ENCODE peak calls at places on chromosomes 4 and X, in ten cellular contexts. One of them, this sample, is unnamed.

GRCh38 chr4:188282620-188283232 is 143.5 kb downstream of the TRIML1 start:
- DNase-seq in GM13977: no peak
- DNase-seq in AG04449: no peak
- DNase-seq in suprapubic skin: no peak
- DNase-seq in foreskin keratinocyte: no peak
- DNase-seq in cardiac muscle cell: peak; percentile 29
- DNase-seq in cardiac fibroblast: no peak
- DNase-seq in IMR-90: no peak
- DNase-seq in fibroblast of pulmonary artery: no peak
- DNase-seq in tibial nerve: no peak
- DNase-seq in this sample: no peak

GRCh38 chr4:98484031-98484430 is 174.4 kb downstream of the TSPAN5 start:
- DNase-seq in GM13977: no peak
- DNase-seq in AG04449: no peak
- DNase-seq in suprapubic skin: no peak
- DNase-seq in foreskin keratinocyte: peak; percentile 68
- DNase-seq in cardiac muscle cell: no peak
- DNase-seq in cardiac fibroblast: peak; percentile 71
- DNase-seq in IMR-90: no peak
- DNase-seq in fibroblast of pulmonary artery: peak; percentile 26
- DNase-seq in tibial nerve: no peak
- DNase-seq in this sample: no peak

GRCh38 chrX:97844943-97845342 is 961.2 kb downstream of the RPA4 start:
- DNase-seq in GM13977: no peak
- DNase-seq in AG04449: no peak
- DNase-seq in suprapubic skin: no peak
- DNase-seq in foreskin keratinocyte: no peak
- DNase-seq in cardiac muscle cell: no peak
- DNase-seq in cardiac fibroblast: no peak
- DNase-seq in IMR-90: no peak
- DNase-seq in fibroblast of pulmonary artery: no peak
- DNase-seq in tibial nerve: no peak
- DNase-seq in this sample: no peak

GRCh38 chrX:150848914-150849365 is 49.5 kb downstream of the CD99L2 start:
- DNase-seq in GM13977: no peak
- DNase-seq in AG04449: no peak
- DNase-seq in suprapubic skin: no peak
- DNase-seq in foreskin keratinocyte: peak; percentile 55
- DNase-seq in cardiac muscle cell: no peak
- DNase-seq in cardiac fibroblast: no peak
- DNase-seq in IMR-90: no peak
- DNase-seq in fibroblast of pulmonary artery: no peak
- DNase-seq in tibial nerve: no peak
- DNase-seq in this sample: no peak

GRCh38 chr4:1210971-1211370 is 38.0 kb downstream of the CTBP1 start:
- DNase-seq in GM13977: no peak
- DNase-seq in AG04449: no peak
- DNase-seq in suprapubic skin: peak; percentile 65
- DNase-seq in foreskin keratinocyte: no peak
- DNase-seq in cardiac muscle cell: no peak
- DNase-seq in cardiac fibroblast: no peak
- DNase-seq in IMR-90: no peak
- DNase-seq in fibroblast of pulmonary artery: no peak
- DNase-seq in tibial nerve: no peak
- DNase-seq in this sample: no peak

GRCh38 chr4:110164856-110165255 is 33.6 kb downstream of the ELOVL6 start:
- DNase-seq in GM13977: no peak
- DNase-seq in AG04449: no peak
- DNase-seq in suprapubic skin: no peak
- DNase-seq in foreskin keratinocyte: no peak
- DNase-seq in cardiac muscle cell: no peak
- DNase-seq in cardiac fibroblast: no peak
- DNase-seq in IMR-90: no peak
- DNase-seq in fibroblast of pulmonary artery: no peak
- DNase-seq in tibial nerve: no peak
- DNase-seq in this sample: no peak

GRCh38 chr4:6263541-6264540 is 5.8 kb upstream of the WFS1 start:
- DNase-seq in GM13977: no peak
- DNase-seq in AG04449: no peak
- DNase-seq in suprapubic skin: no peak
- DNase-seq in foreskin keratinocyte: no peak
- DNase-seq in cardiac muscle cell: peak; percentile 70
- DNase-seq in cardiac fibroblast: peak; percentile 64
- DNase-seq in IMR-90: peak; percentile 63
- DNase-seq in fibroblast of pulmonary artery: peak; percentile 75
- DNase-seq in tibial nerve: no peak
- DNase-seq in this sample: no peak

GRCh38 chr4:155972098-155972497 is 18.4 kb upstream of the CTSO start:
- DNase-seq in GM13977: no peak
- DNase-seq in AG04449: no peak
- DNase-seq in suprapubic skin: no peak
- DNase-seq in foreskin keratinocyte: no peak
- DNase-seq in cardiac muscle cell: peak; percentile 17
- DNase-seq in cardiac fibroblast: peak; percentile 58
- DNase-seq in IMR-90: peak; percentile 38
- DNase-seq in fibroblast of pulmonary artery: peak; percentile 57
- DNase-seq in tibial nerve: peak; percentile 16
- DNase-seq in this sample: no peak

GRCh38 chr4:78293348-78293747 is 236.2 kb downstream of the FRAS1 start:
- DNase-seq in GM13977: no peak
- DNase-seq in AG04449: peak; percentile 53
- DNase-seq in suprapubic skin: no peak
- DNase-seq in foreskin keratinocyte: no peak
- DNase-seq in cardiac muscle cell: no peak
- DNase-seq in cardiac fibroblast: peak; percentile 18
- DNase-seq in IMR-90: peak; percentile 8
- DNase-seq in fibroblast of pulmonary artery: peak; percentile 33
- DNase-seq in tibial nerve: no peak
- DNase-seq in this sample: no peak

GRCh38 chr4:183722738-183723560 is 63.9 kb downstream of the TRAPPC11 start:
- DNase-seq in GM13977: peak; percentile 89
- DNase-seq in AG04449: no peak
- DNase-seq in suprapubic skin: no peak
- DNase-seq in foreskin keratinocyte: no peak
- DNase-seq in cardiac muscle cell: peak; percentile 67
- DNase-seq in cardiac fibroblast: peak; percentile 17
- DNase-seq in IMR-90: peak; percentile 4
- DNase-seq in fibroblast of pulmonary artery: peak; percentile 37
- DNase-seq in tibial nerve: no peak
- DNase-seq in this sample: peak; percentile 35

GRCh38 chr4:4339504-4340085 is 47.3 kb upstream of the NSG1 start:
- DNase-seq in GM13977: no peak
- DNase-seq in AG04449: no peak
- DNase-seq in suprapubic skin: no peak
- DNase-seq in foreskin keratinocyte: no peak
- DNase-seq in cardiac muscle cell: peak; percentile 70
- DNase-seq in cardiac fibroblast: peak; percentile 27
- DNase-seq in IMR-90: peak; percentile 13
- DNase-seq in fibroblast of pulmonary artery: peak; percentile 74
- DNase-seq in tibial nerve: no peak
- DNase-seq in this sample: no peak

GRCh38 chr4:121053601-121054143 is 18.7 kb downstream of the NDNF start:
- DNase-seq in GM13977: no peak
- DNase-seq in AG04449: no peak
- DNase-seq in suprapubic skin: no peak
- DNase-seq in foreskin keratinocyte: peak; percentile 27
- DNase-seq in cardiac muscle cell: no peak
- DNase-seq in cardiac fibroblast: peak; percentile 68
- DNase-seq in IMR-90: no peak
- DNase-seq in fibroblast of pulmonary artery: peak; percentile 53
- DNase-seq in tibial nerve: no peak
- DNase-seq in this sample: no peak

GRCh38 chrX:111100191-111100590 is 4.2 kb downstream of the PAK3 start:
- DNase-seq in GM13977: peak; percentile 75
- DNase-seq in AG04449: no peak
- DNase-seq in suprapubic skin: no peak
- DNase-seq in foreskin keratinocyte: no peak
- DNase-seq in cardiac muscle cell: peak; percentile 77
- DNase-seq in cardiac fibroblast: peak; percentile 36
- DNase-seq in IMR-90: peak; percentile 24
- DNase-seq in fibroblast of pulmonary artery: peak; percentile 34
- DNase-seq in tibial nerve: peak; percentile 17
- DNase-seq in this sample: no peak

GRCh38 chr4:89599026-89599425 is 237.9 kb downstream of the SNCA start:
- DNase-seq in GM13977: no peak
- DNase-seq in AG04449: no peak
- DNase-seq in suprapubic skin: no peak
- DNase-seq in foreskin keratinocyte: no peak
- DNase-seq in cardiac muscle cell: no peak
- DNase-seq in cardiac fibroblast: no peak
- DNase-seq in IMR-90: no peak
- DNase-seq in fibroblast of pulmonary artery: no peak
- DNase-seq in tibial nerve: no peak
- DNase-seq in this sample: no peak

DNA sequence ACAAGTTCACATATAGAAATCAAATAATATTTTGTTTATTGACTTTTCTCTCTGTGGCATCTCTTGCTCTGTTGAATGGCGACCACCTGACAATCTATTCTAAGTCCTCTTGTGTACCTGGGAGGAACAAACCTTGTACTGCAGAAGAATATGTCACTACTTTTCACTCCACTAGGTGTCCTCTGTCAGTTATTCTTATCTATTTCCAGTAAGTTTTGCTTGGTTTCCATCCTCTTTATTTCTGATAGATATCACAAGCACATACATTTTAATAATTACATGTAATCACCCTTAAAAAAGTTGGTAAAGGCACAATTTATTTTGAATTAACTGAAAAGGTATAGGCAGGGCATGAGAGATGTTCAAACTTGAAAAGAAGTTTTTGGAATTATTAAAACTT is 238.4 kb downstream of the SNCA start:
- DNase-seq in GM13977: no peak
- DNase-seq in AG04449: no peak
- DNase-seq in suprapubic skin: no peak
- DNase-seq in foreskin keratinocyte: no peak
- DNase-seq in cardiac muscle cell: no peak
- DNase-seq in cardiac fibroblast: peak; percentile 8
- DNase-seq in IMR-90: peak; percentile 17
- DNase-seq in fibroblast of pulmonary artery: peak; percentile 29
- DNase-seq in tibial nerve: no peak
- DNase-seq in this sample: no peak
- TF ChIP-seq CTCF in GM13977: peak; percentile 27
- TF ChIP-seq CTCF in AG04449: peak; percentile 18
- TF ChIP-seq CTCF in suprapubic skin: no peak
- TF ChIP-seq CTCF in foreskin keratinocyte: peak; percentile 63
- TF ChIP-seq CTCF in cardiac muscle cell: no peak
- TF ChIP-seq CTCF in cardiac fibroblast: no peak
- TF ChIP-seq CTCF in IMR-90: peak; percentile 19
- TF ChIP-seq CTCF in fibroblast of pulmonary artery: peak; percentile 35
- TF ChIP-seq CTCF in tibial nerve: peak; percentile 5
- TF ChIP-seq CTCF in this sample: no peak

GRCh38 chr4:27096142-27096824 is 235.6 kb downstream of the STIM2 start:
- DNase-seq in GM13977: no peak
- DNase-seq in AG04449: no peak
- DNase-seq in suprapubic skin: no peak
- DNase-seq in foreskin keratinocyte: no peak
- DNase-seq in cardiac muscle cell: no peak
- DNase-seq in cardiac fibroblast: no peak
- DNase-seq in IMR-90: no peak
- DNase-seq in fibroblast of pulmonary artery: no peak
- DNase-seq in tibial nerve: no peak
- DNase-seq in this sample: no peak
- TF ChIP-seq CTCF in GM13977: no peak
- TF ChIP-seq CTCF in AG04449: no peak
- TF ChIP-seq CTCF in suprapubic skin: no peak
- TF ChIP-seq CTCF in foreskin keratinocyte: peak; percentile 24
- TF ChIP-seq CTCF in cardiac muscle cell: no peak
- TF ChIP-seq CTCF in cardiac fibroblast: no peak
- TF ChIP-seq CTCF in IMR-90: no peak
- TF ChIP-seq CTCF in fibroblast of pulmonary artery: no peak
- TF ChIP-seq CTCF in tibial nerve: no peak
- TF ChIP-seq CTCF in this sample: no peak

GRCh38 chr4:2910409-2910808 is 52.8 kb downstream of the NOP14 start:
- DNase-seq in GM13977: no peak
- DNase-seq in AG04449: no peak
- DNase-seq in suprapubic skin: no peak
- DNase-seq in foreskin keratinocyte: no peak
- DNase-seq in cardiac muscle cell: no peak
- DNase-seq in cardiac fibroblast: no peak
- DNase-seq in IMR-90: no peak
- DNase-seq in fibroblast of pulmonary artery: no peak
- DNase-seq in tibial nerve: no peak
- DNase-seq in this sample: no peak
- TF ChIP-seq CTCF in GM13977: no peak
- TF ChIP-seq CTCF in AG04449: no peak
- TF ChIP-seq CTCF in suprapubic skin: no peak
- TF ChIP-seq CTCF in foreskin keratinocyte: peak; percentile 24
- TF ChIP-seq CTCF in cardiac muscle cell: peak; percentile 24
- TF ChIP-seq CTCF in cardiac fibroblast: peak; percentile 29
- TF ChIP-seq CTCF in IMR-90: peak; percentile 3
- TF ChIP-seq CTCF in fibroblast of pulmonary artery: peak; percentile 11
- TF ChIP-seq CTCF in tibial nerve: no peak
- TF ChIP-seq CTCF in this sample: no peak

GRCh38 chr4:95833652-95834276 is 6.1 kb upstream of the PDHA2 start:
- DNase-seq in GM13977: no peak
- DNase-seq in AG04449: no peak
- DNase-seq in suprapubic skin: no peak
- DNase-seq in foreskin keratinocyte: no peak
- DNase-seq in cardiac muscle cell: no peak
- DNase-seq in cardiac fibroblast: no peak
- DNase-seq in IMR-90: no peak
- DNase-seq in fibroblast of pulmonary artery: no peak
- DNase-seq in tibial nerve: no peak
- DNase-seq in this sample: no peak

GRCh38 chr4:95830647-95831046 is 9.2 kb upstream of the PDHA2 start:
- DNase-seq in GM13977: no peak
- DNase-seq in AG04449: no peak
- DNase-seq in suprapubic skin: no peak
- DNase-seq in foreskin keratinocyte: no peak
- DNase-seq in cardiac muscle cell: no peak
- DNase-seq in cardiac fibroblast: no peak
- DNase-seq in IMR-90: no peak
- DNase-seq in fibroblast of pulmonary artery: no peak
- DNase-seq in tibial nerve: no peak
- DNase-seq in this sample: no peak

GRCh38 chr4:95839891-95840290 is at the start of gene PDHA2:
- DNase-seq in GM13977: no peak
- DNase-seq in AG04449: no peak
- DNase-seq in suprapubic skin: no peak
- DNase-seq in foreskin keratinocyte: no peak
- DNase-seq in cardiac muscle cell: no peak
- DNase-seq in cardiac fibroblast: no peak
- DNase-seq in IMR-90: no peak
- DNase-seq in fibroblast of pulmonary artery: no peak
- DNase-seq in tibial nerve: no peak
- DNase-seq in this sample: no peak

GRCh38 chr4:95838192-95838591 is 1.7 kb upstream of the PDHA2 start:
- DNase-seq in GM13977: no peak
- DNase-seq in AG04449: no peak
- DNase-seq in suprapubic skin: no peak
- DNase-seq in foreskin keratinocyte: no peak
- DNase-seq in cardiac muscle cell: no peak
- DNase-seq in cardiac fibroblast: no peak
- DNase-seq in IMR-90: no peak
- DNase-seq in fibroblast of pulmonary artery: no peak
- DNase-seq in tibial nerve: no peak
- DNase-seq in this sample: no peak

DNA sequence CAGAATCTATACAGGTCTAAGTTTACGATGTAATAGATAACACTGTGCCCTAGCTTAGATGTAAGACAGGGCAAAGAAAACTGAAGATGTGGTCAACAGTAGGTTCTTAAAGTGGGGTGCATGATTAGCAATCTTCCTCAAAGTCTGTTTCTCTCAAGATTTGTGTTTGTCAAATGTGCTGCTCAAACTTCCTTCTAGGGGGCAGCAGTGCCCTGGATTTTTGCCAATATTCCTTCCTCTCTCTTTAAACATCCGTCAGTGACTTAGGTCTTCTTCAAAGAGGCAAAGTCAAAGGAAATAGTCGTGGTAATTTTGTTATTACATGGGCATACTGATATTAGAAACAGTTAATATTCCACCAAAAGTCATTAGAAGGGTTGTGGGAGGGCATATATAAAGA is 4.2 kb upstream of the PDHA2 start:
- DNase-seq in GM13977: peak; percentile 14
- DNase-seq in AG04449: no peak
- DNase-seq in suprapubic skin: no peak
- DNase-seq in foreskin keratinocyte: no peak
- DNase-seq in cardiac muscle cell: peak; percentile 69
- DNase-seq in cardiac fibroblast: peak; percentile 36
- DNase-seq in IMR-90: no peak
- DNase-seq in fibroblast of pulmonary artery: no peak
- DNase-seq in tibial nerve: no peak
- DNase-seq in this sample: no peak
- TF ChIP-seq CTCF in GM13977: peak; percentile 26
- TF ChIP-seq CTCF in AG04449: no peak
- TF ChIP-seq CTCF in suprapubic skin: no peak
- TF ChIP-seq CTCF in foreskin keratinocyte: peak; percentile 43
- TF ChIP-seq CTCF in cardiac muscle cell: peak; percentile 17
- TF ChIP-seq CTCF in cardiac fibroblast: no peak
- TF ChIP-seq CTCF in IMR-90: no peak
- TF ChIP-seq CTCF in fibroblast of pulmonary artery: peak; percentile 15
- TF ChIP-seq CTCF in tibial nerve: no peak
- TF ChIP-seq CTCF in this sample: no peak

This sample was measured in omental fat pad.